ENCODE peak calls at places on chromosomes 4 and X, in four cellular contexts. One of them, this sample, is unnamed.

GRCh38 chr4:157576671-157577070 is 356.1 kb downstream of the GRIA2 start:
- DNase-seq in AG04450: no peak
- DNase-seq in uterus: no peak
- DNase-seq in A549: no peak
- DNase-seq in this sample: no peak

GRCh38 chrX:149570668-149571067 is 16.6 kb downstream of the MAGEA9B start:
- DNase-seq in AG04450: peak; percentile 37
- DNase-seq in A549: no peak
- DNase-seq in uterus: no peak
- DNase-seq in this sample: no peak

GRCh38 chr4:96227515-96227914 is 387.6 kb downstream of the PDHA2 start:
- DNase-seq in AG04450: no peak
- DNase-seq in A549: no peak
- DNase-seq in uterus: no peak
- DNase-seq in this sample: no peak

GRCh38 chr4:170497105-170497504 is 407.3 kb upstream of the AADAT start:
- DNase-seq in uterus: no peak
- DNase-seq in AG04450: no peak
- DNase-seq in A549: no peak
- DNase-seq in this sample: no peak

GRCh38 chrX:43741843-43742573 is 85.9 kb downstream of the MAOA start:
- DNase-seq in A549: no peak
- DNase-seq in AG04450: no peak
- DNase-seq in uterus: no peak
- DNase-seq in this sample: no peak

GRCh38 chr4:168683595-168683994 is 186.7 kb downstream of the PALLD start:
- DNase-seq in A549: no peak
- DNase-seq in AG04450: no peak
- DNase-seq in uterus: no peak
- DNase-seq in this sample: no peak

GRCh38 chr4:2046031-2046961 is 12.8 kb upstream of the NAT8L start:
- DNase-seq in AG04450: no peak
- DNase-seq in A549: no peak
- DNase-seq in uterus: no peak
- DNase-seq in this sample: no peak

GRCh38 chr4:90317785-90318184 is 190.6 kb downstream of the CCSER1 start:
- DNase-seq in uterus: no peak
- DNase-seq in AG04450: peak; percentile 72
- DNase-seq in A549: no peak
- DNase-seq in this sample: no peak

GRCh38 chrX:148661035-148661434 is 160.6 kb downstream of the AFF2 start:
- DNase-seq in uterus: no peak
- DNase-seq in AG04450: no peak
- DNase-seq in A549: no peak
- DNase-seq in this sample: no peak

GRCh38 chr4:101475246-101475645 is 127.9 kb upstream of the PPP3CA start:
- DNase-seq in AG04450: no peak
- DNase-seq in uterus: no peak
- DNase-seq in A549: no peak
- DNase-seq in this sample: no peak

GRCh38 chr4:26420438-26420837 is 69.8 kb downstream of the CCKAR start:
- DNase-seq in AG04450: peak; percentile 46
- DNase-seq in A549: no peak
- DNase-seq in uterus: no peak
- DNase-seq in this sample: no peak

GRCh38 chrX:56782791-56783449 is 53.9 kb downstream of the NBDY start:
- DNase-seq in uterus: no peak
- DNase-seq in AG04450: no peak
- DNase-seq in A549: no peak
- DNase-seq in this sample: no peak

GRCh38 chr4:99315839-99316238 is 5.4 kb downstream of the ADH1B start:
- DNase-seq in AG04450: no peak
- DNase-seq in uterus: no peak
- DNase-seq in A549: no peak
- DNase-seq in this sample: no peak

GRCh38 chrX:123493857-123494256 is 239.0 kb downstream of the THOC2 start:
- DNase-seq in AG04450: no peak
- DNase-seq in A549: no peak
- DNase-seq in uterus: no peak
- DNase-seq in this sample: no peak

GRCh38 chrX:101462892-101463291 is 22.4 kb upstream of the ARMCX4 start:
- DNase-seq in AG04450: no peak
- DNase-seq in A549: peak; percentile 19
- DNase-seq in uterus: no peak
- DNase-seq in this sample: no peak
- TF ChIP-seq CTCF in AG04450: peak; percentile 40
- TF ChIP-seq CTCF in A549: no peak
- TF ChIP-seq CTCF in uterus: no peak
- TF ChIP-seq CTCF in this sample: no peak

GRCh38 chr4:78558421-78558820 is 6.9 kb downstream of the ANXA3 start:
- DNase-seq in A549: no peak
- DNase-seq in AG04450: no peak
- DNase-seq in uterus: no peak
- DNase-seq in this sample: no peak
- H3K27ac ChIP-seq in A549: peak overlapping the region; percentile 95
- H3K27ac ChIP-seq in AG04450: no peak overlapping the region
- H3K27ac ChIP-seq in uterus: no peak overlapping the region
- H3K27ac ChIP-seq in this sample: peak overlapping the region; percentile 62

GRCh38 chrX:52271212-52271611 is 86.5 kb downstream of the MAGED4 start:
- DNase-seq in uterus: no peak
- DNase-seq in A549: no peak
- DNase-seq in AG04450: no peak
- DNase-seq in this sample: no peak
- TF ChIP-seq CTCF in uterus: no peak
- TF ChIP-seq CTCF in A549: no peak
- TF ChIP-seq CTCF in AG04450: peak; percentile 25
- TF ChIP-seq CTCF in this sample: no peak

GRCh38 chr4:115972967-115973366 is 859.5 kb upstream of the NDST4 start:
- DNase-seq in uterus: no peak
- DNase-seq in AG04450: no peak
- DNase-seq in A549: no peak
- DNase-seq in this sample: no peak
- H3K27ac ChIP-seq in uterus: no peak overlapping the region
- H3K27ac ChIP-seq in AG04450: no peak overlapping the region
- H3K27ac ChIP-seq in A549: no peak overlapping the region
- H3K27ac ChIP-seq in this sample: no peak overlapping the region

GRCh38 chr4:180394730-180395129 is 1848.5 kb upstream of the TENM3 start:
- DNase-seq in A549: no peak
- DNase-seq in AG04450: no peak
- DNase-seq in uterus: no peak
- DNase-seq in this sample: no peak

GRCh38 chr4:180394307-180394706 is 1848.9 kb upstream of the TENM3 start:
- DNase-seq in uterus: no peak
- DNase-seq in A549: no peak
- DNase-seq in AG04450: no peak
- DNase-seq in this sample: no peak

DNA sequence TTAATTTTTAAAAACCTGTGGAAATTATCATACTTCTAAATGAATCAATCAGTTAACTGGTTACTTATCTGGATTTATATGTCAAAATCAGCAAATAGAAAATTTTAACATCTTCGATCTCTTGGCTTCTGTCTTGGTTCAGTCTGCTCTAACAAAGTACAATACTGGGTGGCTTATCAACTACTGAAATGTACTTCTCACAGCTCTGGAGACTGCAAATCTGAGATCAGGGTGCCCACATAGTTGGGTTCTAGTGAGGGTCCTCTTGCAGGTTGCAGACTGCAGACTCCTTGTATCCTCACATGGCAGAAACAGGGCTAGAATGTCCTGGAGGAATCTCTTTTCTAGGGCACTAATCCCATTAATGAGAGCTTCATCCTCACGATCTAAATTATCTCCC is 1851.6 kb upstream of the TENM3 start:
- DNase-seq in AG04450: no peak
- DNase-seq in uterus: no peak
- DNase-seq in A549: no peak
- DNase-seq in this sample: no peak
- TF ChIP-seq CTCF in AG04450: no peak
- TF ChIP-seq CTCF in uterus: no peak
- TF ChIP-seq CTCF in A549: no peak
- TF ChIP-seq CTCF in this sample: no peak

GRCh38 chr4:109735566-109736454 is 5.9 kb upstream of the PLA2G12A start:
- DNase-seq in A549: no peak
- DNase-seq in uterus: no peak
- DNase-seq in AG04450: no peak
- DNase-seq in this sample: no peak
- H3K27ac ChIP-seq in A549: no peak overlapping the region
- H3K27ac ChIP-seq in uterus: no peak overlapping the region
- H3K27ac ChIP-seq in AG04450: no peak overlapping the region
- H3K27ac ChIP-seq in this sample: no peak overlapping the region

GRCh38 chrX:54473993-54474859 is 21.8 kb downstream of the FGD1 start:
- DNase-seq in uterus: no peak
- DNase-seq in AG04450: no peak
- DNase-seq in A549: no peak
- DNase-seq in this sample: no peak

DNA sequence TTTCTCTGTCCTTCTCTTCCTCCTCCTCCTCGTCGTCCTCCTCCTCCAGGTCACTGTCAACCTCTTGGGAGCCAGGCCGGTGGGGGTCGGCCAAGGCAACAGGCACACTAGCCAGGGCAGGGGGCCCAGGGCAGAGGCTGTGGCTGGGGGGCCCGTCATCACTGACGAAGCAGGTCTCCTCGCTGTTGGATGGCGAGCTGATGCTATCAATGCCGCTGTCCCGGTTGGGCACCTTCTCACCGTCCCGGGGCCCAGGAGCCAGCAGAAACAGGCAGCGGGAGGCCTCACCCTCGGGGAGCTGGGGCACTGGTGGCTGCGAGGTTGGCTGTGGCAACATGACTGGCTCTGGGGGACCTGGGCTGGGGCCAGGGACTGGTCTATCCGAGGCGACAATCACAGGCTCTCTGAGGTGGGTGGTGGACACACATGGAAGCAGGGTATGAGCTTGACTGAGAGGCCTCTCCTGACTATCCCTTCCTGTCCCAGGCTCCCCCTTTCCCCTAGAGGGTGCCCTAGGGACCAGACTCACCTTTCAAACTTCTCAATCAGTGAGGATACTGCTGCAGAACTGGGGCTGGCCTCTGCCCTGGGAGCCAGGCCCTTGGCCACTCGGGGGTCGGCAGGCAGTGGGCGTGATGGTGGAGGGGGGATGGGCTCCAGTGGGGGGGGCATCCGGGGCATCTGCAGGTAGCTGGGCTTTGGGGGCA is 25.8 kb downstream of the FGD1 start:
- DNase-seq in A549: no peak
- DNase-seq in AG04450: no peak
- DNase-seq in uterus: no peak
- DNase-seq in this sample: no peak
- TF ChIP-seq CTCF in A549: no peak
- TF ChIP-seq CTCF in AG04450: no peak
- TF ChIP-seq CTCF in uterus: no peak
- TF ChIP-seq CTCF in this sample: no peak

GRCh38 chr4:123381996-123382395 is 14.6 kb upstream of the SPRY1 start:
- DNase-seq in A549: no peak
- DNase-seq in uterus: no peak
- DNase-seq in AG04450: no peak
- DNase-seq in this sample: no peak

GRCh38 chr4:123380728-123381716 is 15.6 kb upstream of the SPRY1 start:
- DNase-seq in A549: no peak
- DNase-seq in AG04450: no peak
- DNase-seq in uterus: no peak
- DNase-seq in this sample: no peak

GRCh38 chr4:123390846-123391456 is 5.6 kb upstream of the SPRY1 start:
- DNase-seq in uterus: no peak
- DNase-seq in A549: no peak
- DNase-seq in AG04450: no peak
- DNase-seq in this sample: no peak

GRCh38 chr4:123386608-123387007 is 10.0 kb upstream of the SPRY1 start:
- DNase-seq in uterus: no peak
- DNase-seq in A549: no peak
- DNase-seq in AG04450: no peak
- DNase-seq in this sample: no peak
- H3K27ac ChIP-seq in uterus: no peak overlapping the region
- H3K27ac ChIP-seq in A549: no peak overlapping the region
- H3K27ac ChIP-seq in AG04450: no peak overlapping the region
- H3K27ac ChIP-seq in this sample: no peak overlapping the region

GRCh38 chr4:152099061-152099425 is 338.2 kb upstream of the GATB start:
- DNase-seq in uterus: no peak
- DNase-seq in A549: no peak
- DNase-seq in AG04450: no peak
- DNase-seq in this sample: no peak

GRCh38 chr4:152098365-152099060 is 337.7 kb upstream of the GATB start:
- DNase-seq in AG04450: no peak
- DNase-seq in uterus: no peak
- DNase-seq in A549: no peak
- DNase-seq in this sample: no peak

GRCh38 chr4:152101546-152102183 is 340.9 kb upstream of the GATB start:
- DNase-seq in AG04450: no peak
- DNase-seq in A549: no peak
- DNase-seq in uterus: no peak
- DNase-seq in this sample: no peak

GRCh38 chr4:152100378-152101201 is 339.8 kb upstream of the GATB start:
- DNase-seq in AG04450: no peak
- DNase-seq in uterus: no peak
- DNase-seq in A549: no peak
- DNase-seq in this sample: no peak

DNA sequence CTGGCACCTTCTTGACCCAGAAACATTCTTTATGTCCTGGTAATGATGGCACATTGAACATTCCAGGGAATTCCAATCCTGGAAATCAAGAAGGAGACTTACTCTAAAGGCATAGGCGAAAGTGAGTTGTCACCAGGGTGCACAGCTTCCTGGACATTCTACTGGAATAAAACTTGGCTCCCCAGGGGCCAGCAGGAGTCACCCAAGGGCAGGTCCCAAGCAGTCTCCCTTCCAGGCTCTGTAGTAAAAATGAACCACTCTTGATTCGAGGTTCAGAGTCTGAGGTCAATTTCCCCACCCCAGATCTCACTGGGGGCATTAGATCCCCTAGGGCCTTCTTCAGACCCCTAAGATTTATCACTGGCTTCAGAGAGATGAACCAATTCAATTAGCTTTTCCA is 338.7 kb upstream of the GATB start:
- DNase-seq in A549: no peak
- DNase-seq in AG04450: no peak
- DNase-seq in uterus: no peak
- DNase-seq in this sample: no peak
- TF ChIP-seq CTCF in A549: no peak
- TF ChIP-seq CTCF in AG04450: no peak
- TF ChIP-seq CTCF in uterus: no peak
- TF ChIP-seq CTCF in this sample: no peak

GRCh38 chr4:132417220-132417619 is 731.9 kb upstream of the PCDH10 start:
- DNase-seq in uterus: no peak
- DNase-seq in A549: no peak
- DNase-seq in AG04450: no peak
- DNase-seq in this sample: no peak
- H3K27ac ChIP-seq in uterus: no peak overlapping the region
- H3K27ac ChIP-seq in A549: no peak overlapping the region
- H3K27ac ChIP-seq in AG04450: no peak overlapping the region
- H3K27ac ChIP-seq in this sample: no peak overlapping the region

This sample was measured in tibial nerve.